ENCODE peak calls at places on chromosomes 4 and X, in four cellular contexts. K, D, E and M are unnamed samples.

GRCh38 chr4:37623940-37624339 is 62.2 kb downstream of the RELL1 start:
- DNase-seq in K (no peak), D (no peak), E (no peak), M (no peak)

GRCh38 chr4:8579526-8580320 is 469 bp upstream of the GPR78 start:
- DNase-seq in K (no peak), D (no peak), E (no peak), M (no peak)

GRCh38 chr4:150164956-150165355 is 86.7 kb downstream of the DCLK2 start:
- DNase-seq in K (no peak), D (no peak), E (no peak), M (no peak)

GRCh38 chr4:55947912-55948725 is 626 bp upstream of the CEP135 start:
- DNase-seq in K (no peak), D (peak), E (no peak), M (no peak)

GRCh38 chr4:18914182-18914581 is 892.6 kb upstream of the LCORL start:
- DNase-seq in K (no peak), D (no peak), E (no peak), M (no peak)

GRCh38 chr4:135515295-135515694 is 1313.7 kb upstream of the PABPC4L start:
- DNase-seq in K (no peak), D (peak), E (no peak), M (no peak)

GRCh38 chrX:35890699-35891098 is 28.8 kb upstream of the CFAP47 start:
- DNase-seq in K (peak), D (peak), E (peak), M (peak)

GRCh38 chr4:106238819-106239420 is 77.1 kb downstream of the TBCK start:
- DNase-seq in K (peak), D (peak), E (peak), M (peak)

GRCh38 chrX:150229030-150229429 is 134.1 kb upstream of the MAMLD1 start:
- DNase-seq in K (no peak), D (no peak), E (no peak), M (no peak)

GRCh38 chrX:110056419-110056818 is 53.5 kb downstream of the TMEM164 start:
- DNase-seq in K (no peak), D (no peak), E (no peak), M (no peak)

GRCh38 chr4:37976991-37977470 is 16.8 kb downstream of the PTTG2 start:
- DNase-seq in K (peak), D (peak), E (peak), M (peak)

DNA sequence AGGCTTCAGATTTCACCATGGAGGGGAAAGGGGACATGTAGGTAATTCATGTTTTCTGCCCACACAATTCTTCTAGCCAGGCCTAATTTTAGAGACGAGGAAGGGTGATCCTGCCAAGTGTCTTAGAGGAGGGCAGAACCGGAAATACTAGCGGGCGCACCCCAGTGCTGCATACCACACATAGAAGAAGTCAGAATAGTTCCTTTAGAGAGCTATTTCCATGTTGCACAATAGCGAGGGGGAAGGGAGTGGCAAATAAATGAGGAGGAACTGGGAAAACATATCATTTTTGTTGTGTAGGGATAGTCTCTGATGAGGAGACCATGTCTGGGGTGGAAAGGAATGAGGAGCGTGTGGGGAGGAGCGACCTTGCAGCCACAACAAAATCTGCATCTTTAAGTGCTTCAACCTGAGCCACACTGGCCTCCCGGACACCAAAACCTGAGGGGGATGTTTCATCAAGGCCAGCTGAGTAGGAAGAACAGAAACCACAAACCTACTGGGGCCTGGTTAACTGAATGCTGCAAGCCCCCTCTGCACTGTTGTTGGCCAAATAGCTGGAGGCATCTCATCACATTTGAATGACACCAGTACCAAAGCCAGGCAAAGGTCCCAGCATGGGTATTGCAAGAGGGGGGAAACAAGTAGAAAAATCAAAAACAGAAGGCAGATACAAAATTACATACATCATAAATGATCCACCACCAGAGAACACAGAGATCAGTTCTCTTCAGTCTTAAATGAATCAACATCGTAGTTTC is 26.7 kb upstream of the C1QTNF7 start:
- DNase-seq in K (no peak), D (peak), E (no peak), M (no peak)
- H2BK12ac ChIP-seq in K (no peak), D (peak), E (peak), M (no peak)

GRCh38 chr4:20684852-20685763 is 15.2 kb upstream of the PACRGL start:
- DNase-seq in K (no peak), D (peak), E (no peak), M (no peak)

GRCh38 chr4:20682853-20683252 is 17.4 kb upstream of the PACRGL start:
- DNase-seq in K (no peak), D (no peak), E (no peak), M (no peak)

DNA sequence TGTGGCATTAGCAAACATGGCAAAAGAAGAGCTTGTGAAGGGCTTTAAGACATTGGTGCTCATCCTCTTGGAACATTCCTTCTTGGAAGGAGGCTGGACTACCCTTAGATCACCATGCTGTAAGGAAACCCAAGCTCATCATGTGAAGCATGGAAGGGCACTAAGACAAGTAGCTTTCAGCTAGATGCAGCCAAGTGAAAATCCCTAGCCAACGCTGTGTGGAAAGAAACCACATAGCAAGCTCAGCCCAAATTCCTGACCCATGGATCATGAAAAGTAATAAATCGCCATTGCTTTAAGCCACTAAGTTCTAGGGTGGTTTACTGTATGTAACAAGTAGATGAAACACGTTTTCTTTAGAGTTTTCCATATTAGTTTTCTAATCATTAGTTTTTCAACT is 12.4 kb upstream of the PACRGL start:
- DNase-seq in K (no peak), D (peak), E (no peak), M (no peak)
- H3K23ac ChIP-seq in K (no peak), D (no peak), E (no peak), M (no peak)

DNA sequence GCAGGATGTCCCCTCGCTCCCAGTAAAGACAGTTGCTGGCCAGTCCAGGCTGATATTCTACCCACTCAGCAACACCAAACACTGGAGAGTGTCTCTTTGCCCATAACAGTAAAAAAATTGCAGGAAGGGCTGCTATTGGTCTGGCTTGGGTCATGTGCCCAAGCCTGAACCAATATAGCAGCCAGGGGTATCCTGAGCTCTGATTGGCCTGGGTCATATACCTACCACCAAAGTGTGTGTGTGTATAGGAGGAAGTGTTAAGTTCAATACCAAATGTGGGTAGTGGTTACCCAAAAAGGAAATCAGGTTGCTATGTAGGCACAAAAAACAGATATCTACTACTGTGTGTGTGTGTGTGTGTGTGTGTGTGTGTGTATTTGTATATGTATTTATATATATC is 373.2 kb downstream of the BCOR start:
- DNase-seq in K (no peak), D (no peak), E (no peak), M (no peak)
- H2BK12ac ChIP-seq in K (no peak), D (no peak), E (no peak), M (no peak)

DNA sequence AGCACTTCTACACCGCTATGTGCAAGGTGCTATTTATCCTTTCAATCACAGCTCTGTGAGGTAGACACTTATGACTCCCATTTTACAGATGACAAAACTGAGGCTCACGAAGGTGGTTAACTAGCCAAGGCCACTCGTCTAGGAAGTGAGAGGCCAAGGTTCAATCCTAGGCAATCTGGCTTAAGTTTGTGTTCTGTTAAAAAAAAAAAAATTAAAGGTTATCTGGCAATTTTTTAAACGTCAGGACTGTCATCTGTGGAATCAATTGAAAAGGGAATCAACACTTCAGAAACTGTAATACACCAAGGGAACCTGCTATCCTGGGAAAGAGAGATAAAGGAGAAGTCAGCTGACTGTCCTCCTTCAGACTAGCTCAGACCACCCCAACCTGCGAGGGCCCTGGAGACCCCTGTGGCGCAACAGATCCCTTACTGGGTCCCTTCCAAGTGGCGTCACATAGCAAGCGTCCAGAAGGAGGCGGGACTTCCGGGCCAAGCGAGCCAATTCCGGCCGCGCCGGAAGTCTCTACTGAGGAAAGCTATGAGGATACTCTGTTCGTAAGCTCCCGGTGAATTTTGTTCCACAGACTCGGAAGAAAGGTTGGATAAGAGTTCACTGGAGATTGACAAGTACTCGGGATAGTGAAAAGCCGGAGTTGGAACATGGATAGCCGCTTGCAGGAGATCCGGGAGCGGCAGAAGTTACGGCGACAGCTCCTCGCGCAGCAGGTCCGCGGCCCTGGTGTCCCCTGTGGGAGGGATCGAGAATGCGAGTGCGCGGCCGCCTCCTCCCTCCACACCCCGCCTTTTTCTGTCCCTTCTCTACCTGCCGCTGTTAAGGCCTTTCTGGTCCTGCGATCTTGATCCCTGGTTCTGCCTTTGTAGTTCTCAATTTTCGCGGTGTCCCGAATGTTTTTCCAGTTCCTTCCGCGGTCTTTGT is at the start of gene METTL14:
- DNase-seq in K (peak), D (peak), E (peak), M (peak)
- H3K23ac ChIP-seq in K (no peak), D (no peak), E (no peak), M (no peak)

DNA sequence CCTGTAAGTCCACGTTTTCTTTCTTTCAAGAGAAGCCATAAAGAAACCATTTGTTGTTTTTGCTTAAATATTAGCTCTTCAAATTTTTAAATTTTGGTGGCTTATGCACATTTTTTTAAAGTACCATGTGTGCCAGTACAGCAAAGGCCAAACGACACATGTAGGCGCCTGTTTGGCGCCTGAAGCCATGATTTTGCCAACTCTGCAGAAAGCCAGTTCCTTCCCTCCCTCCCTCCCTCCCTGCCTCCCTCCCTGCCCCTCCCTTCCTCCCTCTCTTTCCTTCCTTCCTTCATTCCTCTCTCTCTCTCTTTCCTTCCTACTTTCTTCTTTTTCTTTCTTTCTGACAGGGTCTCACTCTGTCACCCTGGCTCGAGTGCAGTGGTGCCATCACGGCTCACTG is 65.9 kb upstream of the LIMCH1 start:
- DNase-seq in K (no peak), D (no peak), E (no peak), M (no peak)
- H2BK12ac ChIP-seq in K (no peak), D (no peak), E (no peak), M (no peak)

GRCh38 chr4:29276150-29276549 is 1444.0 kb upstream of the PCDH7 start:
- DNase-seq in K (no peak), D (no peak), E (no peak), M (no peak)

GRCh38 chr4:29277381-29277780 is 1442.8 kb upstream of the PCDH7 start:
- DNase-seq in K (no peak), D (peak), E (no peak), M (no peak)

GRCh38 chr4:29278580-29278979 is 1441.6 kb upstream of the PCDH7 start:
- DNase-seq in K (no peak), D (peak), E (no peak), M (no peak)
- H3K23ac ChIP-seq in K (no peak), D (no peak), E (no peak), M (no peak)

GRCh38 chrX:71254092-71254941 is at the start of gene ZMYM3:
- DNase-seq in K (peak), D (peak), E (no peak), M (peak)
- H2BK12ac ChIP-seq in K (no peak), D (peak), E (peak), M (peak)

GRCh38 chr4:113823291-113823659 is 61.7 kb upstream of the CAMK2D start:
- DNase-seq in K (no peak), D (peak), E (no peak), M (no peak)

GRCh38 chr4:113828712-113829111 is 67.2 kb upstream of the CAMK2D start:
- DNase-seq in K (no peak), D (no peak), E (no peak), M (no peak)

GRCh38 chr4:113825272-113825671 is 63.7 kb upstream of the CAMK2D start:
- DNase-seq in K (no peak), D (no peak), E (no peak), M (no peak)

GRCh38 chr4:113827285-113827684 is 65.7 kb upstream of the CAMK2D start:
- DNase-seq in K (no peak), D (no peak), E (no peak), M (no peak)

GRCh38 chr4:113826431-113826830 is 64.9 kb upstream of the CAMK2D start:
- DNase-seq in K (no peak), D (no peak), E (no peak), M (no peak)
- H3K23ac ChIP-seq in K (no peak), D (no peak), E (no peak), M (no peak)

DNA sequence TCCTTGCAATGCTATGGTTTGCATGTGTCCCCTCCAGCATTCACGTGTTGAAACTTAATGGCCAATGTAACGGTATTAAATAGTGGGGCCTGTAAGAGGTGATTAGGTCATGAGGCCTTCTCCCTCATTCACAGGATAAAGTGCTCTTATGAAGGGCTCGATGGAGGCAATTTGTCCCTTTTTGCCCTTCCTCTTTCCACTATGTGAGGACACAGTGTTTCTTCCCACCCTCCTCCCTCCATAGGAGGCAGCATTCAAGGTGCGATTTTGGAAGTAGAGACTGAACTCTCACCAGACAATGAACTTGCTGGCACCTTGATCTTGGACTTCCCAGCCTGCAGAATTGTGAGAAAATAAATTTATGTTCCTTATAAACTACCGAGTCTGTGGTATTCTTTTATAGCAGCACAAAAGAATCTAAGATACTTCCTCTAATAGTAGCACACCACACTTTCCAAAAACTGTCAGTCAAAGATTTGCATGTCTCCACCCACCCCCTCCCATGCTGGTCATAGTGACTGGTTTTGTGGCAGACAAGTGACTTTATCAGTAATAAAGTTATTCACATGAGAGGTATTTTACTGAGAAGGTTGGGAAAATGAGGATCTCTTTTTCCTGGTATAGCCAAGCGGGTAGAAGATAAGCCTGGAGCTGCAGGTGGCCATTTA is 113.5 kb upstream of the TTC29 start:
- DNase-seq in K (no peak), D (no peak), E (no peak), M (no peak)
- H2BK12ac ChIP-seq in K (no peak), D (no peak), E (no peak), M (peak)